ENCODE peak calls at places on chromosomes 7 and 10, in four cellular contexts. T, C, D and A are unnamed samples.

GRCh38 chr10:22795546-22795945 is 81.2 kb upstream of the PIP4K2A start:
- DNase-seq in T (no peak), C (no peak), D (no peak), A (no peak)

GRCh38 chr7:64667311-64667710 is 1.4 kb downstream of the ZNF107 start:
- DNase-seq in T (no peak), C (no peak), D (no peak), A (no peak)

GRCh38 chr7:131110294-131111080 is 217.2 kb upstream of the MKLN1 start:
- DNase-seq in T (peak), C (no peak), D (no peak), A (no peak)

GRCh38 chr7:29623976-29624375 is 60.3 kb downstream of the PRR15 start:
- DNase-seq in T (no peak), C (no peak), D (no peak), A (no peak)

GRCh38 chr7:50207251-50207564 is 97.3 kb upstream of the IKZF1 start:
- DNase-seq in T (no peak), C (no peak), D (no peak), A (no peak)

GRCh38 chr10:78365711-78366110 is 332.0 kb downstream of the RPS24 start:
- DNase-seq in T (no peak), C (no peak), D (no peak), A (no peak)

GRCh38 chr7:14858410-14858809 is 44.1 kb downstream of the DGKB start:
- DNase-seq in T (no peak), C (no peak), D (no peak), A (no peak)

GRCh38 chr10:127906548-127907377 is at the start of gene PTPRE:
- DNase-seq in T (peak), C (peak), D (peak), A (peak)

GRCh38 chr10:14617125-14617524 is 157.6 kb downstream of the FAM107B start:
- DNase-seq in T (no peak), C (no peak), D (no peak), A (no peak)